ENCODE peak calls at places on chromosome 5, in four cellular contexts. E, U, L and K are unnamed samples.

GRCh38 chr5:170265527-170265926 is 32.0 kb downstream of the LCP2 start:
- DNase-seq in U (no peak), E (no peak), L (no peak), K (no peak)

GRCh38 chr5:151208481-151208914 is 15.4 kb downstream of the CCDC69 start:
- DNase-seq in E (no peak), L (no peak), U (no peak), K (no peak)

GRCh38 chr5:142409253-142409594 is 84.4 kb upstream of the SPRY4 start:
- DNase-seq in U (no peak), L (no peak), E (no peak), K (no peak)

GRCh38 chr5:16713386-16713928 is 96.7 kb upstream of the RETREG1 start:
- DNase-seq in U (no peak), L (peak; percentile 52), E (no peak), K (no peak)

GRCh38 chr5:99900302-99900811 is 634.8 kb upstream of the FAM174A start:
- DNase-seq in E (peak; percentile 61), L (peak; percentile 2), U (peak; percentile 8), K (peak; percentile 98)

GRCh38 chr5:133849116-133849515 is 119.3 kb downstream of the C5orf15 start:
- DNase-seq in L (no peak), U (no peak), E (no peak), K (no peak)

GRCh38 chr5:127061537-127061936 is 11.8 kb downstream of the C5orf63 start:
- DNase-seq in U (no peak), L (no peak), E (no peak), K (no peak)

GRCh38 chr5:91598216-91598615 is 215.1 kb upstream of the ARRDC3 start:
- DNase-seq in L (no peak), U (no peak), E (peak; percentile 9), K (no peak)

GRCh38 chr5:141439411-141440141 is 9.3 kb downstream of the PCDHGA12 start:
- DNase-seq in E (no peak), U (peak; percentile 27), L (peak; percentile 32), K (no peak)

GRCh38 chr5:180115326-180116076 is 43.9 kb upstream of the RNF130 start:
- DNase-seq in U (no peak), L (no peak), E (no peak), K (no peak)

GRCh38 chr5:145776886-145777285 is 58.3 kb downstream of the PRELID2 start:
- DNase-seq in E (peak; percentile 69), U (no peak), L (peak; percentile 40), K (peak; percentile 17)

GRCh38 chr5:60613826-60614225 is 86.1 kb downstream of the DEPDC1B start:
- DNase-seq in L (no peak), E (no peak), U (no peak), K (no peak)

GRCh38 chr5:4572713-4573112 is 567.4 kb upstream of the ADAMTS16 start:
- DNase-seq in L (no peak), E (no peak), U (no peak), K (no peak)